ENCODE peak calls at places on chromosomes 1 and 21, in six cellular contexts. K is anterior cingulate cortex; M is stimulated activated CD4-positive, alpha-beta T cell treated with anti-CD3 and anti-CD28 coated beads, Interleukin-1b, Interleukin-23, amount 100 ng/mL, for 24 hours; T is 8988T; H is foreskin melanocyte; F is amygdala. S is an unnamed sample.

GRCh38 chr21:17738171-17738953 is 80.8 kb downstream of the C21orf91 start:
- DNase-seq in T (no peak), F (no peak), K (no peak), M (no peak), H (no peak), S (no peak)

GRCh38 chr21:39676054-39676771 is 63.5 kb downstream of the B3GALT5 start:
- DNase-seq in T (no peak), F (no peak), K (no peak), M (no peak), H (no peak), S (no peak)

GRCh38 chr1:27606708-27607238 is 2.8 kb upstream of the AHDC1 start:
- DNase-seq in F (no peak), M (no peak), K (no peak), T (no peak), H (no peak), S (no peak)

GRCh38 chr1:163361123-163361934 is 39.6 kb downstream of the NUF2 start:
- DNase-seq in H (no peak), T (no peak), M (no peak), K (no peak), F (no peak), S (peak; percentile 6)

GRCh38 chr1:117368116-117369108 is 1.2 kb downstream of the MAN1A2 start:
- DNase-seq in M (no peak), T (no peak), F (no peak), H (peak; percentile 9), K (no peak), S (no peak)

GRCh38 chr1:116002781-116003455 is 26.6 kb downstream of the SLC22A15 start:
- DNase-seq in K (no peak), T (no peak), H (peak; percentile 63), M (no peak), F (peak; percentile 38), S (no peak)

GRCh38 chr1:52756020-52756419 is 29.8 kb downstream of the ZYG11B start:
- DNase-seq in T (no peak), M (no peak), H (peak; percentile 38), F (no peak), K (no peak), S (no peak)

GRCh38 chr1:35587736-35588135 is 14.6 kb downstream of the TFAP2E start:
- DNase-seq in K (no peak), F (no peak), T (no peak), M (no peak), H (no peak), S (no peak)

GRCh38 chr1:30856260-30856790 is 52.2 kb downstream of the SDC3 start:
- DNase-seq in F (peak; percentile 27), T (no peak), H (no peak), K (no peak), M (no peak), S (no peak)

GRCh38 chr1:54559771-54560231 is 11.8 kb downstream of the ACOT11 start:
- DNase-seq in H (no peak), F (no peak), M (no peak), K (no peak), T (no peak), S (no peak)

GRCh38 chr1:222124602-222125001 is 382.7 kb upstream of the DUSP10 start:
- DNase-seq in H (no peak), K (no peak), M (no peak), F (no peak), T (no peak), S (no peak)

GRCh38 chr1:202249846-202250245 is 56.2 kb downstream of the LGR6 start:
- DNase-seq in K (peak; percentile 46), M (no peak), T (no peak), F (peak; percentile 6), H (no peak), S (no peak)

GRCh38 chr1:21919520-21919919 is 17.6 kb downstream of the HSPG2 start:
- DNase-seq in H (no peak), F (no peak), T (no peak), M (no peak), K (no peak), S (no peak)

GRCh38 chr1:34918609-34919561 is 10.6 kb downstream of the DLGAP3 start:
- DNase-seq in F (no peak), T (no peak), K (peak; percentile 45), H (no peak), M (no peak), S (no peak)

GRCh38 chr21:39625211-39625895 is 12.6 kb downstream of the B3GALT5 start:
- DNase-seq in M (no peak), K (no peak), H (no peak), T (no peak), F (no peak), S (no peak)

GRCh38 chr1:212860713-212861581 is 2.9 kb downstream of the FLVCR1 start:
- DNase-seq in T (no peak), H (no peak), K (no peak), M (no peak), F (no peak), S (no peak)

GRCh38 chr1:65147424-65148177 is 402 bp upstream of the AK4 start:
- DNase-seq in H (no peak), F (no peak), K (peak; percentile 21), T (peak; percentile 24), M (peak; percentile 14), S (peak; percentile 31)

GRCh38 chr1:219062161-219062560 is 111.5 kb upstream of the LYPLAL1 start:
- DNase-seq in M (no peak), H (no peak), T (no peak), F (no peak), K (no peak), S (no peak)

GRCh38 chr1:201245082-201245481 is 38.2 kb upstream of the PKP1 start:
- DNase-seq in K (no peak), H (no peak), T (no peak), M (no peak), F (no peak), S (no peak)

GRCh38 chr21:26457817-26458216 is 115.3 kb downstream of the CYYR1 start:
- DNase-seq in H (no peak), M (no peak), K (no peak), F (no peak), T (no peak), S (no peak)

GRCh38 chr1:183185941-183186490 is at the start of gene LAMC2:
- DNase-seq in K (no peak), M (no peak), H (no peak), T (peak; percentile 60), F (peak; percentile 2), S (no peak)

GRCh38 chr1:106700151-106700550 is 356.3 kb upstream of the PRMT6 start:
- DNase-seq in F (no peak), T (no peak), H (no peak), K (no peak), M (no peak), S (no peak)

GRCh38 chr1:47703981-47704596 is 266.2 kb downstream of the FOXD2 start:
- DNase-seq in H (no peak), F (no peak), M (no peak), T (no peak), K (no peak), S (no peak)

GRCh38 chr1:162994921-162995320 is 74.2 kb upstream of the RGS4 start:
- DNase-seq in T (no peak), F (no peak), H (no peak), M (no peak), K (no peak), S (no peak)

GRCh38 chr1:161085165-161085564 is 4.2 kb downstream of the NECTIN4 start:
- DNase-seq in M (no peak), H (no peak), K (no peak), T (no peak), F (no peak), S (no peak)

GRCh38 chr1:223776826-223777454 is 64.6 kb downstream of the CAPN2 start:
- DNase-seq in K (no peak), H (no peak), F (no peak), T (no peak), M (no peak), S (no peak)

GRCh38 chr1:56286956-56287355 is 292.4 kb downstream of the PLPP3 start:
- DNase-seq in F (no peak), T (no peak), H (no peak), K (no peak), M (no peak), S (no peak)

GRCh38 chr1:5967351-5968160 is 24.7 kb downstream of the NPHP4 start:
- DNase-seq in T (no peak), M (no peak), H (no peak), F (no peak), K (no peak), S (no peak)

GRCh38 chr21:46009951-46010655 is 28.5 kb downstream of the COL6A1 start:
- DNase-seq in T (no peak), K (no peak), H (no peak), F (no peak), M (no peak), S (no peak)

GRCh38 chr21:27802816-27803475 is 836.1 kb upstream of the ADAMTS5 start:
- DNase-seq in M (no peak), K (peak; percentile 3), T (no peak), H (peak; percentile 57), F (no peak), S (peak; percentile 18)

GRCh38 chr21:42539931-42540343 is 26.3 kb downstream of the SLC37A1 start:
- DNase-seq in K (no peak), H (no peak), M (no peak), F (no peak), T (no peak), S (no peak)

GRCh38 chr1:28927442-28928305 is 13.3 kb downstream of the EPB41 start:
- DNase-seq in H (no peak), T (no peak), M (no peak), F (no peak), K (no peak), S (no peak)

GRCh38 chr1:238738942-238739341 is 647.4 kb upstream of the CHRM3 start:
- DNase-seq in F (no peak), K (no peak), H (no peak), M (no peak), T (no peak), S (no peak)

GRCh38 chr1:113325039-113325438 is 65.3 kb upstream of the MAGI3 start:
- DNase-seq in F (no peak), K (no peak), M (no peak), T (no peak), H (no peak), S (no peak)

GRCh38 chr1:36156329-36157114 is 562 bp downstream of the MAP7D1 start:
- DNase-seq in F (peak; percentile 78), M (no peak), H (no peak), T (no peak), K (peak; percentile 74), S (peak; percentile 90)

GRCh38 chr1:199725002-199725401 is 302.5 kb upstream of the NR5A2 start:
- DNase-seq in M (no peak), T (no peak), K (no peak), F (no peak), H (no peak), S (no peak)

GRCh38 chr1:210232524-210233215 is at the start of gene SERTAD4:
- DNase-seq in F (no peak), T (no peak), K (no peak), H (no peak), M (no peak), S (peak; percentile 48)

S was measured in neuronal stem cell.